ENCODE peak calls at places on chromosomes 4 and X, in ten cellular contexts. X is DMS153; K is activated T-cell treated with anti-CD3 and anti-CD28 coated beads, Interleukin-2, amount 50 U/mL, for 4 hours; N is amniotic stem cell; A is WTC11; Q is amniotic epithelial cell; P is COR-L47; Z is adrenal gland; J is fibroblast of pulmonary artery; R is substantia nigra. H is an unnamed sample.

GRCh38 chrX:132740316-132741123 is 217.9 kb downstream of the HS6ST2 start:
- DNase-seq in K (no peak), Q (no peak), P (no peak), R (no peak), J (peak; percentile 4), A (no peak), Z (no peak), X (no peak), N (no peak), H (no peak)

GRCh38 chrX:9340619-9341304 is 124.1 kb upstream of the TBL1X start:
- DNase-seq in A (no peak), Q (peak; percentile 53), K (no peak), X (no peak), N (no peak), R (peak; percentile 33), Z (peak; percentile 35), P (no peak), J (peak; percentile 76), H (peak; percentile 48)

GRCh38 chrX:47958943-47959342 is 44.8 kb downstream of the ZNF182 start:
- DNase-seq in N (no peak), Z (no peak), K (no peak), Q (peak; percentile 18), A (no peak), P (peak; percentile 36), R (no peak), X (no peak), J (peak; percentile 6), H (no peak)

GRCh38 chr4:71765349-71765748 is 18.5 kb downstream of the GC start:
- DNase-seq in J (peak; percentile 1), P (no peak), X (no peak), K (no peak), A (peak; percentile 24), N (no peak), R (no peak), Z (no peak), Q (peak; percentile 82), H (peak; percentile 76)

GRCh38 chr4:180009316-180009715 is 2233.9 kb upstream of the TENM3 start:
- DNase-seq in J (no peak), K (no peak), X (no peak), A (no peak), N (no peak), Z (no peak), P (no peak), Q (no peak), R (no peak), H (no peak)

GRCh38 chrX:44232100-44232499 is 111.4 kb downstream of the EFHC2 start:
- DNase-seq in Q (no peak), J (no peak), R (no peak), N (no peak), Z (no peak), K (no peak), P (no peak), X (no peak), A (no peak), H (no peak)

GRCh38 chr4:157204634-157205244 is 15.8 kb upstream of the GRIA2 start:
- DNase-seq in N (no peak), Q (peak; percentile 4), P (no peak), J (peak; percentile 21), Z (peak; percentile 14), X (no peak), R (no peak), A (peak; percentile 81), K (no peak), H (no peak)

GRCh38 chr4:5959221-5959982 is 58.8 kb downstream of the C4orf50 start:
- DNase-seq in P (no peak), Q (no peak), N (no peak), X (no peak), J (no peak), K (no peak), Z (no peak), R (no peak), A (no peak), H (no peak)

GRCh38 chr4:38138363-38138762 is 178.2 kb downstream of the PTTG2 start:
- DNase-seq in P (no peak), N (no peak), A (no peak), R (no peak), K (no peak), X (no peak), Z (no peak), J (no peak), Q (no peak), H (no peak)

GRCh38 chr4:24273148-24273547 is 311.2 kb downstream of the DHX15 start:
- DNase-seq in K (no peak), J (no peak), R (no peak), P (no peak), A (no peak), N (no peak), Z (no peak), X (no peak), Q (no peak), H (no peak)

GRCh38 chr4:147057631-147057980 is 111.9 kb upstream of the TTC29 start:
- DNase-seq in K (no peak), R (no peak), X (no peak), Z (no peak), N (no peak), J (peak; percentile 52), P (no peak), Q (peak; percentile 54), A (no peak), H (peak; percentile 60)

GRCh38 chr4:67393699-67394281 is 151.5 kb downstream of the CENPC start:
- DNase-seq in Q (peak; percentile 42), X (no peak), K (no peak), Z (peak; percentile 23), N (peak; percentile 19), P (peak; percentile 17), J (peak; percentile 66), R (no peak), A (no peak), H (peak; percentile 33)

GRCh38 chr4:108751321-108751720 is 11.5 kb downstream of the ETNPPL start:
- DNase-seq in X (no peak), Z (no peak), Q (no peak), R (no peak), J (no peak), N (no peak), A (no peak), K (no peak), P (no peak), H (peak; percentile 10)

GRCh38 chrX:153830632-153831434 is 489 bp upstream of the PDZD4 start:
- DNase-seq in P (no peak), A (no peak), R (no peak), K (no peak), N (no peak), Z (no peak), J (no peak), Q (no peak), X (no peak), H (no peak)

GRCh38 chrX:21943460-21944135 is 3.1 kb downstream of the SMS start:
- DNase-seq in R (no peak), N (peak; percentile 13), Q (peak; percentile 67), J (peak; percentile 63), P (no peak), Z (no peak), A (no peak), X (no peak), K (no peak), H (peak; percentile 89)

GRCh38 chr4:89538886-89539285 is 231.3 kb upstream of the GPRIN3 start:
- DNase-seq in J (peak; percentile 38), Q (peak; percentile 71), N (no peak), X (no peak), K (no peak), R (no peak), A (no peak), P (no peak), Z (no peak), H (no peak)

GRCh38 chrX:18895157-18895952 is 88.6 kb downstream of the PHKA2 start:
- DNase-seq in P (no peak), X (no peak), Z (no peak), N (no peak), R (no peak), Q (peak; percentile 49), J (peak; percentile 49), A (no peak), K (no peak), H (peak; percentile 88)

GRCh38 chrX:38462257-38462656 is 99.1 kb upstream of the TSPAN7 start:
- DNase-seq in K (no peak), J (no peak), A (no peak), Z (no peak), R (no peak), X (no peak), N (no peak), P (no peak), Q (no peak), H (no peak)

GRCh38 chrX:40474205-40474626 is 106.6 kb upstream of the ATP6AP2 start:
- DNase-seq in Z (no peak), K (no peak), P (peak; percentile 25), J (peak; percentile 7), X (peak; percentile 34), R (no peak), Q (no peak), N (no peak), A (peak; percentile 68), H (no peak)

GRCh38 chrX:96729868-96730643 is 45.4 kb downstream of the DIAPH2 start:
- DNase-seq in K (no peak), Z (no peak), Q (no peak), A (no peak), N (no peak), P (no peak), J (no peak), R (no peak), X (no peak), H (no peak)

H was measured in fibroblast of lung.